ENCODE peak calls at places on chromosomes 12 and 14, in ten cellular contexts. Q is myocyte; M is KG1; B is tibial artery; N is right lobe of liver; W is NT2/D1; X is frontal cortex; H is BE2C; S is IMR-90; L is activated naive CD4-positive, alpha-beta T cell treated with anti-CD3 and anti-CD28 coated beads for 36 hours. I is an unnamed sample.

GRCh38 chr12:105659355-105660075 is 329.0 kb downstream of the C12orf75 start:
- DNase-seq in N (no peak), B (no peak), M (no peak), L (no peak), H (no peak), W (no peak), Q (peak; percentile 81), X (no peak), S (no peak), I (peak; percentile 11)

GRCh38 chr14:104367811-104368750 is 211.5 kb upstream of the C14orf180 start:
- DNase-seq in S (no peak), L (no peak), B (no peak), N (no peak), X (no peak), H (peak; percentile 70), W (no peak), M (no peak), Q (no peak), I (no peak)

GRCh38 chr12:3326156-3326849 is 164.7 kb upstream of the PRMT8 start:
- DNase-seq in H (no peak), M (no peak), W (no peak), Q (no peak), S (no peak), X (no peak), N (no peak), B (no peak), L (no peak), I (no peak)

GRCh38 chr12:109192358-109192757 is 76.0 kb downstream of the ACACB start:
- DNase-seq in W (no peak), M (no peak), L (no peak), B (no peak), H (no peak), S (peak; percentile 64), Q (peak; percentile 79), N (peak; percentile 24), X (no peak), I (no peak)

GRCh38 chr12:76878899-76879709 is at the start of gene CSRP2:
- DNase-seq in Q (peak; percentile 92), M (no peak), H (peak; percentile 93), N (peak; percentile 95), B (peak; percentile 97), L (peak; percentile 80), W (peak; percentile 88), S (peak; percentile 87), X (peak; percentile 93), I (peak; percentile 90)

GRCh38 chr12:78530065-78530765 is 334.4 kb upstream of the SYT1 start:
- DNase-seq in X (no peak), H (no peak), B (no peak), N (no peak), L (no peak), Q (peak; percentile 18), M (no peak), W (peak; percentile 11), S (peak; percentile 38), I (no peak)

GRCh38 chr12:6471992-6472366 is 1.5 kb upstream of the VAMP1 start:
- DNase-seq in N (no peak), B (no peak), L (no peak), M (no peak), H (no peak), Q (no peak), W (no peak), X (no peak), S (no peak), I (no peak)

GRCh38 chr12:100688451-100688864 is 106.1 kb upstream of the ANO4 start:
- DNase-seq in H (no peak), Q (peak; percentile 33), S (no peak), X (no peak), L (no peak), B (no peak), W (no peak), N (no peak), M (no peak), I (no peak)

GRCh38 chr12:58302487-58303011 is 361.2 kb downstream of the ATP23 start:
- DNase-seq in Q (no peak), H (no peak), W (no peak), L (no peak), S (no peak), X (no peak), B (no peak), N (no peak), M (no peak), I (no peak)

GRCh38 chr14:59754256-59754655 is 116.3 kb downstream of the RTN1 start:
- DNase-seq in Q (no peak), L (no peak), S (peak; percentile 1), B (no peak), N (no peak), X (no peak), H (no peak), W (no peak), M (no peak), I (no peak)

GRCh38 chr12:103832048-103832798 is 8.8 kb downstream of the NT5DC3 start:
- DNase-seq in L (no peak), B (no peak), X (no peak), W (no peak), S (no peak), Q (no peak), H (no peak), N (no peak), M (no peak), I (no peak)

GRCh38 chr12:77232045-77232444 is 166.7 kb upstream of the E2F7 start:
- DNase-seq in B (no peak), H (no peak), W (no peak), N (no peak), Q (peak; percentile 32), M (no peak), L (no peak), S (peak; percentile 57), X (no peak), I (no peak)